ENCODE peak calls at places on chromosomes 13 and 19, in eight cellular contexts. One of them, this sample, is unnamed.

GRCh38 chr19:31955884-31956283 is 389.5 kb upstream of the ZNF507 start:
- DNase-seq in stimulated activated naive B cell treated with anti-CD40 and anti-IgM and Interleukin-4, amounts not matched to agents 10 μg/mL and 1 μg/mL and 100 μg/mL, for 72 hours: no peak
- DNase-seq in activated T-cell treated with anti-CD3 and anti-CD28 coated beads for 1 hour: no peak
- DNase-seq in AG09309: no peak
- DNase-seq in RWPE1: no peak
- DNase-seq in GOT3: no peak
- DNase-seq in tibial artery: no peak
- DNase-seq in memory B cell: no peak
- DNase-seq in this sample: no peak

GRCh38 chr19:16224266-16225045 is 26.7 kb downstream of the AP1M1 start:
- DNase-seq in stimulated activated naive B cell treated with anti-CD40 and anti-IgM and Interleukin-4, amounts not matched to agents 10 μg/mL and 1 μg/mL and 100 μg/mL, for 72 hours: no peak
- DNase-seq in activated T-cell treated with anti-CD3 and anti-CD28 coated beads for 1 hour: no peak
- DNase-seq in AG09309: no peak
- DNase-seq in RWPE1: no peak
- DNase-seq in GOT3: no peak
- DNase-seq in tibial artery: peak; percentile 54
- DNase-seq in memory B cell: no peak
- DNase-seq in this sample: no peak

GRCh38 chr13:113086031-113086750 is 19.4 kb upstream of the F7 start:
- DNase-seq in stimulated activated naive B cell treated with anti-CD40 and anti-IgM and Interleukin-4, amounts not matched to agents 10 μg/mL and 1 μg/mL and 100 μg/mL, for 72 hours: no peak
- DNase-seq in activated T-cell treated with anti-CD3 and anti-CD28 coated beads for 1 hour: no peak
- DNase-seq in AG09309: no peak
- DNase-seq in RWPE1: no peak
- DNase-seq in GOT3: no peak
- DNase-seq in tibial artery: no peak
- DNase-seq in memory B cell: no peak
- DNase-seq in this sample: no peak

GRCh38 chr19:56476671-56477428 is at the start of gene ZNF667:
- DNase-seq in stimulated activated naive B cell treated with anti-CD40 and anti-IgM and Interleukin-4, amounts not matched to agents 10 μg/mL and 1 μg/mL and 100 μg/mL, for 72 hours: peak; percentile 68
- DNase-seq in activated T-cell treated with anti-CD3 and anti-CD28 coated beads for 1 hour: no peak
- DNase-seq in AG09309: no peak
- DNase-seq in RWPE1: no peak
- DNase-seq in GOT3: no peak
- DNase-seq in tibial artery: no peak
- DNase-seq in memory B cell: peak; percentile 38
- DNase-seq in this sample: no peak

GRCh38 chr19:19404879-19405860 is at the start of gene GATAD2A:
- DNase-seq in stimulated activated naive B cell treated with anti-CD40 and anti-IgM and Interleukin-4, amounts not matched to agents 10 μg/mL and 1 μg/mL and 100 μg/mL, for 72 hours: peak; percentile 88
- DNase-seq in activated T-cell treated with anti-CD3 and anti-CD28 coated beads for 1 hour: peak; percentile 93
- DNase-seq in AG09309: peak; percentile 64
- DNase-seq in RWPE1: peak; percentile 85
- DNase-seq in GOT3: peak; percentile 78
- DNase-seq in tibial artery: peak; percentile 97
- DNase-seq in memory B cell: peak; percentile 98
- DNase-seq in this sample: peak; percentile 98

GRCh38 chr19:7916908-7917291 is 2.3 kb downstream of the TGFBR3L start:
- DNase-seq in stimulated activated naive B cell treated with anti-CD40 and anti-IgM and Interleukin-4, amounts not matched to agents 10 μg/mL and 1 μg/mL and 100 μg/mL, for 72 hours: no peak
- DNase-seq in activated T-cell treated with anti-CD3 and anti-CD28 coated beads for 1 hour: no peak
- DNase-seq in AG09309: no peak
- DNase-seq in RWPE1: no peak
- DNase-seq in GOT3: no peak
- DNase-seq in tibial artery: no peak
- DNase-seq in memory B cell: no peak
- DNase-seq in this sample: no peak

GRCh38 chr13:68350554-68350953 is 1120.4 kb upstream of the PCDH9 start:
- DNase-seq in stimulated activated naive B cell treated with anti-CD40 and anti-IgM and Interleukin-4, amounts not matched to agents 10 μg/mL and 1 μg/mL and 100 μg/mL, for 72 hours: no peak
- DNase-seq in activated T-cell treated with anti-CD3 and anti-CD28 coated beads for 1 hour: no peak
- DNase-seq in AG09309: no peak
- DNase-seq in RWPE1: no peak
- DNase-seq in GOT3: no peak
- DNase-seq in tibial artery: no peak
- DNase-seq in memory B cell: no peak
- DNase-seq in this sample: no peak

GRCh38 chr19:16587031-16588023 is 15.1 kb upstream of the SLC35E1 start:
- DNase-seq in stimulated activated naive B cell treated with anti-CD40 and anti-IgM and Interleukin-4, amounts not matched to agents 10 μg/mL and 1 μg/mL and 100 μg/mL, for 72 hours: peak; percentile 83
- DNase-seq in activated T-cell treated with anti-CD3 and anti-CD28 coated beads for 1 hour: peak; percentile 46
- DNase-seq in AG09309: no peak
- DNase-seq in RWPE1: no peak
- DNase-seq in GOT3: no peak
- DNase-seq in tibial artery: no peak
- DNase-seq in memory B cell: peak; percentile 77
- DNase-seq in this sample: no peak

GRCh38 chr19:2016041-2016807 is 710 bp upstream of the BTBD2 start:
- DNase-seq in stimulated activated naive B cell treated with anti-CD40 and anti-IgM and Interleukin-4, amounts not matched to agents 10 μg/mL and 1 μg/mL and 100 μg/mL, for 72 hours: peak; percentile 52
- DNase-seq in activated T-cell treated with anti-CD3 and anti-CD28 coated beads for 1 hour: peak; percentile 30
- DNase-seq in AG09309: peak; percentile 49
- DNase-seq in RWPE1: peak; percentile 87
- DNase-seq in GOT3: no peak
- DNase-seq in tibial artery: peak; percentile 93
- DNase-seq in memory B cell: no peak
- DNase-seq in this sample: peak; percentile 91

GRCh38 chr19:50224986-50225747 is 21.7 kb downstream of the MYH14 start:
- DNase-seq in stimulated activated naive B cell treated with anti-CD40 and anti-IgM and Interleukin-4, amounts not matched to agents 10 μg/mL and 1 μg/mL and 100 μg/mL, for 72 hours: no peak
- DNase-seq in activated T-cell treated with anti-CD3 and anti-CD28 coated beads for 1 hour: no peak
- DNase-seq in AG09309: no peak
- DNase-seq in RWPE1: no peak
- DNase-seq in GOT3: no peak
- DNase-seq in tibial artery: no peak
- DNase-seq in memory B cell: no peak
- DNase-seq in this sample: no peak

This sample was measured in GM20000.